ENCODE peak calls at places on chromosomes 1 and 21, in four cellular contexts. One of them, this sample, is unnamed.

GRCh38 chr1:22236900-22237299 is 94.0 kb upstream of the WNT4 start:
- DNase-seq in psoas muscle: peak; percentile 12
- DNase-seq in tibial artery: no peak
- DNase-seq in IMR-90: no peak
- DNase-seq in this sample: no peak

GRCh38 chr1:31099283-31100063 is 34.0 kb upstream of the PUM1 start:
- DNase-seq in psoas muscle: no peak
- DNase-seq in tibial artery: no peak
- DNase-seq in IMR-90: no peak
- DNase-seq in this sample: no peak

GRCh38 chr1:29238601-29238964 is 2.3 kb downstream of the PTPRU start:
- DNase-seq in psoas muscle: no peak
- DNase-seq in tibial artery: no peak
- DNase-seq in IMR-90: no peak
- DNase-seq in this sample: no peak

GRCh38 chr1:92306020-92306419 is 7.2 kb downstream of the RPAP2 start:
- DNase-seq in psoas muscle: no peak
- DNase-seq in tibial artery: no peak
- DNase-seq in IMR-90: no peak
- DNase-seq in this sample: no peak

GRCh38 chr1:154556422-154556821 is 2.0 kb downstream of the UBE2Q1 start:
- DNase-seq in psoas muscle: no peak
- DNase-seq in tibial artery: no peak
- DNase-seq in IMR-90: peak; percentile 23
- DNase-seq in this sample: no peak

GRCh38 chr21:33229776-33230517 is at the start of gene IFNAR2:
- DNase-seq in psoas muscle: peak; percentile 87
- DNase-seq in tibial artery: peak; percentile 57
- DNase-seq in IMR-90: peak; percentile 39
- DNase-seq in this sample: no peak

GRCh38 chr1:61446531-61446991 is 278.4 kb downstream of the TM2D1 start:
- DNase-seq in psoas muscle: no peak
- DNase-seq in tibial artery: no peak
- DNase-seq in IMR-90: no peak
- DNase-seq in this sample: no peak

GRCh38 chr1:119742193-119742592 is 26.5 kb downstream of the HMGCS2 start:
- DNase-seq in psoas muscle: no peak
- DNase-seq in tibial artery: no peak
- DNase-seq in IMR-90: peak; percentile 38
- DNase-seq in this sample: no peak

GRCh38 chr1:110628356-110629105 is 22.4 kb upstream of the KCNA2 start:
- DNase-seq in psoas muscle: no peak
- DNase-seq in tibial artery: no peak
- DNase-seq in IMR-90: no peak
- DNase-seq in this sample: no peak

GRCh38 chr1:27513958-27514357 is 24.0 kb upstream of the WASF2 start:
- DNase-seq in psoas muscle: no peak
- DNase-seq in tibial artery: peak; percentile 61
- DNase-seq in IMR-90: no peak
- DNase-seq in this sample: no peak

GRCh38 chr1:167926486-167926997 is 9.9 kb upstream of the DCAF6 start:
- DNase-seq in psoas muscle: no peak
- DNase-seq in tibial artery: no peak
- DNase-seq in IMR-90: no peak
- DNase-seq in this sample: no peak

DNA sequence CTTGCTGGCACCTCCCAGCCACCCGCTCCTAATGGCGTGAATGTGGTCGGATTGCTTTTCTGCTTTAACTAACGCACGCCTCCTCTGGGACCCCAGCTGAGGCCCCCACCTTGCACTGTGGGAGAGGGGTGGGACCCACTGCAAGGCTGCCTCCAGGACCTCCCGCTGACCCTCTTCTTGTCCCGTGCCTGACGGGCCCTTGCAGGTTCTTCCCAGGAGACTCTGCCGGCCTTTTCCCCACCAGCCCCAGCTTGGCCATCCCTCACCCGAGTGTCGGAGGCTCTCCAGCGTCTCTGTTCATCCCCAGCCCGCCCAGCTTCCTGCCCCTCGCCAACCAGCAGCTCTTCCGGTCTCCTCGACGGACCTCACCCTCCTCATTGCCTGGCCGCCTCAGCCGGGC is 18.6 kb downstream of the TMEM201 start:
- DNase-seq in psoas muscle: no peak
- DNase-seq in tibial artery: no peak
- DNase-seq in IMR-90: no peak
- DNase-seq in this sample: no peak
- H3K36me3 ChIP-seq in psoas muscle: no peaks in the 10 kb centered on the region
- H3K36me3 ChIP-seq in tibial artery: peaks cover 40% of the 10 kb centered on the region
- H3K36me3 ChIP-seq in IMR-90: peaks cover 23% of the 10 kb centered on the region
- H3K36me3 ChIP-seq in this sample: peaks cover 34% of the 10 kb centered on the region

GRCh38 chr1:242219905-242220304 is 221.0 kb upstream of the MAP1LC3C start:
- DNase-seq in psoas muscle: no peak
- DNase-seq in tibial artery: no peak
- DNase-seq in IMR-90: no peak
- DNase-seq in this sample: no peak
- H3K36me3 ChIP-seq in psoas muscle: no peaks in the 10 kb centered on the region
- H3K36me3 ChIP-seq in tibial artery: peaks cover 4% of the 10 kb centered on the region
- H3K36me3 ChIP-seq in IMR-90: no peaks in the 10 kb centered on the region
- H3K36me3 ChIP-seq in this sample: no peaks in the 10 kb centered on the region

GRCh38 chr1:6544831-6545230 is 9.5 kb downstream of the NOL9 start:
- DNase-seq in psoas muscle: no peak
- DNase-seq in tibial artery: no peak
- DNase-seq in IMR-90: peak; percentile 80
- DNase-seq in this sample: no peak
- H3K36me3 ChIP-seq in psoas muscle: peaks cover 9% of the 10 kb centered on the region
- H3K36me3 ChIP-seq in tibial artery: peaks cover 73% of the 10 kb centered on the region
- H3K36me3 ChIP-seq in IMR-90: peaks cover 45% of the 10 kb centered on the region
- H3K36me3 ChIP-seq in this sample: peaks cover 77% of the 10 kb centered on the region

GRCh38 chr1:151288502-151288901 is 6.4 kb downstream of the ZNF687 start:
- DNase-seq in psoas muscle: no peak
- DNase-seq in tibial artery: no peak
- DNase-seq in IMR-90: no peak
- DNase-seq in this sample: no peak

GRCh38 chr1:151286619-151287340 is 4.7 kb downstream of the ZNF687 start:
- DNase-seq in psoas muscle: no peak
- DNase-seq in tibial artery: no peak
- DNase-seq in IMR-90: no peak
- DNase-seq in this sample: no peak

GRCh38 chr1:151287341-151287699 is 5.2 kb downstream of the ZNF687 start:
- DNase-seq in psoas muscle: no peak
- DNase-seq in tibial artery: no peak
- DNase-seq in IMR-90: no peak
- DNase-seq in this sample: no peak

GRCh38 chr1:151289080-151289935 is 7.2 kb downstream of the ZNF687 start:
- DNase-seq in psoas muscle: no peak
- DNase-seq in tibial artery: no peak
- DNase-seq in IMR-90: no peak
- DNase-seq in this sample: no peak

GRCh38 chr1:151287767-151288500 is 5.8 kb downstream of the ZNF687 start:
- DNase-seq in psoas muscle: no peak
- DNase-seq in tibial artery: no peak
- DNase-seq in IMR-90: no peak
- DNase-seq in this sample: no peak
- H3K36me3 ChIP-seq in psoas muscle: peaks cover 3% of the 10 kb centered on the region
- H3K36me3 ChIP-seq in tibial artery: peaks cover 72% of the 10 kb centered on the region
- H3K36me3 ChIP-seq in IMR-90: peaks cover 68% of the 10 kb centered on the region
- H3K36me3 ChIP-seq in this sample: peaks cover 77% of the 10 kb centered on the region

GRCh38 chr21:44779417-44780139 is 22.0 kb downstream of the UBE2G2 start:
- DNase-seq in psoas muscle: no peak
- DNase-seq in tibial artery: no peak
- DNase-seq in IMR-90: no peak
- DNase-seq in this sample: no peak

GRCh38 chr21:44778983-44779382 is 22.6 kb downstream of the UBE2G2 start:
- DNase-seq in psoas muscle: no peak
- DNase-seq in tibial artery: no peak
- DNase-seq in IMR-90: no peak
- DNase-seq in this sample: no peak

GRCh38 chr21:44780140-44780508 is 21.5 kb downstream of the UBE2G2 start:
- DNase-seq in psoas muscle: no peak
- DNase-seq in tibial artery: no peak
- DNase-seq in IMR-90: no peak
- DNase-seq in this sample: no peak

GRCh38 chr21:44778499-44778911 is 23.1 kb downstream of the UBE2G2 start:
- DNase-seq in psoas muscle: no peak
- DNase-seq in tibial artery: no peak
- DNase-seq in IMR-90: no peak
- DNase-seq in this sample: no peak

DNA sequence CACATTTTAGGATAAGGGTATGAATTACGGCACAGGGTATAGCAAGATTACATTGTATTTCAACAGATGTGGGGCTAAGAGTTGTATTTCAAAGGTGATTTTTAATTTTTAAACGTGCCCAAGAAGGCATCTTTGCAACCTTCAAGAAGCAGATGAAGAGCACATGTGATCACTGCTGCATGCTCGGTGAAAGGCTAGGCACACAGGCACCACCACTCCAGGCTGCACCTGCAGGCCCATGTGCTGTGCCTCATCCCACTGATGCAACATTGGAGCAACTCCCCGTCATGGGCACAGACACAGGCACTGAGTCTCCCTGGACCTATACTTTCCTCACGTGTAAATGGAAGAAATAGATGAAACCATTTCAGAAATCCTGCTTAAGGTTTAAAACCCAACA is 23.5 kb downstream of the UBE2G2 start:
- DNase-seq in psoas muscle: no peak
- DNase-seq in tibial artery: no peak
- DNase-seq in IMR-90: no peak
- DNase-seq in this sample: no peak
- H3K36me3 ChIP-seq in psoas muscle: peaks cover 6% of the 10 kb centered on the region
- H3K36me3 ChIP-seq in tibial artery: peaks cover 44% of the 10 kb centered on the region
- H3K36me3 ChIP-seq in IMR-90: peaks cover 33% of the 10 kb centered on the region
- H3K36me3 ChIP-seq in this sample: peaks cover 22% of the 10 kb centered on the region

GRCh38 chr1:55138740-55139283 is 76.4 kb downstream of the USP24 start:
- DNase-seq in psoas muscle: no peak
- DNase-seq in tibial artery: no peak
- DNase-seq in IMR-90: no peak
- DNase-seq in this sample: no peak
- H3K36me3 ChIP-seq in psoas muscle: peaks cover 12% of the 10 kb centered on the region
- H3K36me3 ChIP-seq in tibial artery: peaks cover 77% of the 10 kb centered on the region
- H3K36me3 ChIP-seq in IMR-90: peaks cover 38% of the 10 kb centered on the region
- H3K36me3 ChIP-seq in this sample: peaks cover 54% of the 10 kb centered on the region

GRCh38 chr1:230681599-230681998 is 32.3 kb downstream of the AGT start:
- DNase-seq in psoas muscle: peak; percentile 70
- DNase-seq in tibial artery: no peak
- DNase-seq in IMR-90: peak; percentile 85
- DNase-seq in this sample: no peak

GRCh38 chr1:230682274-230682673 is 31.6 kb downstream of the AGT start:
- DNase-seq in psoas muscle: no peak
- DNase-seq in tibial artery: no peak
- DNase-seq in IMR-90: no peak
- DNase-seq in this sample: no peak

GRCh38 chr1:230679131-230679530 is 34.8 kb downstream of the AGT start:
- DNase-seq in psoas muscle: no peak
- DNase-seq in tibial artery: no peak
- DNase-seq in IMR-90: no peak
- DNase-seq in this sample: no peak

GRCh38 chr1:230680300-230681025 is 33.5 kb downstream of the AGT start:
- DNase-seq in psoas muscle: no peak
- DNase-seq in tibial artery: no peak
- DNase-seq in IMR-90: no peak
- DNase-seq in this sample: no peak

DNA sequence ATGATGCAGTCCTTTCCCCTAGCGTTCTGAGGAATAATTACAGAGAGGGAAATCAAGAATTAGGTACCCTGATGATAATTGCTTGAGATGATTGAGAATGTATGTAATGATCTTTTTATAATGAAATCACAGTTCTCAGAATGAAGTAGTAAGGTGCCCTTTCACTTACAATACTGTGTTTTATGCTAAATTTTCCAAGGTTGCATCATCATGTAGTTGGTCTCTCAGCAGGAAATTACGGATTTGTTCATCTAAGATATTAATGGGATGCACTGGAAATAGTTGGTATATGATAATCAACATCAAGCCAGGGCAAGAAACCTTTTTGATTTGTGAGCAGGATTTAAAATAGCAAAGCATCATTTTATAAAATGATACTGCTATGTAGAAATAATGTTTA is 34.1 kb downstream of the AGT start:
- DNase-seq in psoas muscle: no peak
- DNase-seq in tibial artery: no peak
- DNase-seq in IMR-90: no peak
- DNase-seq in this sample: no peak
- H3K36me3 ChIP-seq in psoas muscle: peaks cover 8% of the 10 kb centered on the region
- H3K36me3 ChIP-seq in tibial artery: peaks cover 79% of the 10 kb centered on the region
- H3K36me3 ChIP-seq in IMR-90: peaks cover 14% of the 10 kb centered on the region
- H3K36me3 ChIP-seq in this sample: peaks cover 74% of the 10 kb centered on the region

GRCh38 chr21:41446571-41446970 is 20.5 kb downstream of the MX1 start:
- DNase-seq in psoas muscle: no peak
- DNase-seq in tibial artery: no peak
- DNase-seq in IMR-90: no peak
- DNase-seq in this sample: no peak

GRCh38 chr21:41447356-41447755 is 21.3 kb downstream of the MX1 start:
- DNase-seq in psoas muscle: no peak
- DNase-seq in tibial artery: no peak
- DNase-seq in IMR-90: no peak
- DNase-seq in this sample: no peak

GRCh38 chr21:41444703-41445464 is 18.8 kb downstream of the MX1 start:
- DNase-seq in psoas muscle: no peak
- DNase-seq in tibial artery: no peak
- DNase-seq in IMR-90: no peak
- DNase-seq in this sample: peak; percentile 28

GRCh38 chr21:41443562-41443961 is 17.5 kb downstream of the MX1 start:
- DNase-seq in psoas muscle: no peak
- DNase-seq in tibial artery: no peak
- DNase-seq in IMR-90: no peak
- DNase-seq in this sample: no peak

GRCh38 chr21:41445465-41445862 is 19.4 kb downstream of the MX1 start:
- DNase-seq in psoas muscle: no peak
- DNase-seq in tibial artery: no peak
- DNase-seq in IMR-90: no peak
- DNase-seq in this sample: peak; percentile 38
- H3K36me3 ChIP-seq in psoas muscle: no peaks in the 10 kb centered on the region
- H3K36me3 ChIP-seq in tibial artery: peaks cover 73% of the 10 kb centered on the region
- H3K36me3 ChIP-seq in IMR-90: no peaks in the 10 kb centered on the region
- H3K36me3 ChIP-seq in this sample: peaks cover 81% of the 10 kb centered on the region

This sample was measured in ascending aorta.